ENCODE peak calls at places on chromosomes 16 and 17, in seven cellular contexts. R, O, N, T, A, F and B are unnamed samples.

GRCh38 chr17:70059076-70059475 is 15.9 kb upstream of the KCNJ16 start:
- DNase-seq in A (no peak), N (no peak), F (no peak), O (no peak), T (no peak), R (no peak), B (no peak)

GRCh38 chr17:43698678-43699437 is 37.1 kb upstream of the MEOX1 start:
- DNase-seq in N (no peak), F (no peak), O (no peak), R (no peak), T (no peak), A (no peak), B (no peak)

GRCh38 chr17:36918260-36918691 is 19.0 kb upstream of the LHX1 start:
- DNase-seq in O (no peak), N (no peak), R (no peak), T (peak), F (no peak), A (no peak), B (no peak)

GRCh38 chr16:85546585-85547447 is 66.3 kb upstream of the GSE1 start:
- DNase-seq in F (no peak), A (no peak), R (no peak), N (no peak), O (no peak), T (no peak), B (no peak)

GRCh38 chr17:46818319-46818928 is at the start of gene WNT3:
- DNase-seq in A (no peak), R (no peak), O (no peak), N (no peak), T (no peak), F (peak), B (no peak)

GRCh38 chr16:31354394-31355291 is at the start of gene ITGAX:
- DNase-seq in O (no peak), T (peak), N (peak), R (peak), F (peak), A (no peak), B (no peak)

GRCh38 chr16:50182441-50182840 is 29.3 kb downstream of the TENT4B start:
- DNase-seq in O (no peak), T (no peak), R (no peak), F (no peak), A (no peak), N (no peak), B (no peak)

GRCh38 chr17:4858068-4858879 is 25.1 kb downstream of the MINK1 start:
- DNase-seq in R (no peak), O (no peak), A (no peak), N (no peak), T (peak), F (no peak), B (no peak)

GRCh38 chr16:57667526-57668258 is 414 bp upstream of the ADGRG3 start:
- DNase-seq in R (no peak), T (peak), A (no peak), F (no peak), O (no peak), N (no peak), B (no peak)

GRCh38 chr16:71726491-71727319 is 2.2 kb upstream of the PHLPP2 start:
- DNase-seq in T (no peak), N (no peak), A (no peak), O (no peak), F (no peak), R (no peak), B (no peak)

GRCh38 chr16:3922241-3922640 is 41.7 kb upstream of the CREBBP start:
- DNase-seq in O (no peak), N (no peak), R (no peak), T (no peak), F (no peak), A (peak), B (no peak)

GRCh38 chr16:3637371-3637923 is 17.0 kb upstream of the DNASE1 start:
- DNase-seq in N (no peak), T (no peak), R (no peak), A (no peak), F (peak), O (no peak), B (no peak)

GRCh38 chr16:65305588-65305987 is 183.7 kb upstream of the CDH11 start:
- DNase-seq in O (no peak), N (no peak), T (no peak), F (no peak), R (no peak), A (no peak), B (no peak)

GRCh38 chr17:40014375-40014980 is 762 bp upstream of the CSF3 start:
- DNase-seq in A (no peak), N (no peak), R (peak), F (no peak), T (peak), O (no peak), B (no peak)

GRCh38 chr16:84617068-84617630 is 729 bp downstream of the COTL1 start:
- DNase-seq in O (no peak), N (no peak), R (no peak), T (peak), F (peak), A (no peak), B (no peak)

GRCh38 chr16:30186444-30186781 is 3.0 kb downstream of the CORO1A start:
- DNase-seq in N (no peak), R (no peak), O (no peak), A (no peak), T (no peak), F (no peak), B (no peak)

GRCh38 chr17:37839196-37839978 is 84.8 kb upstream of the TBC1D3K start:
- DNase-seq in T (no peak), F (no peak), R (no peak), A (no peak), O (no peak), N (no peak), B (no peak)

GRCh38 chr16:81729451-81729850 is 49.6 kb upstream of the PLCG2 start:
- DNase-seq in O (no peak), T (no peak), N (no peak), R (no peak), A (no peak), F (no peak), B (no peak)

GRCh38 chr16:20883554-20884239 is 16.5 kb downstream of the DCUN1D3 start:
- DNase-seq in R (no peak), N (no peak), T (no peak), F (no peak), A (no peak), O (no peak), B (no peak)

GRCh38 chr17:14699569-14700190 is 398.8 kb downstream of the HS3ST3B1 start:
- DNase-seq in F (no peak), A (no peak), T (no peak), O (no peak), R (no peak), N (no peak), B (no peak)

GRCh38 chr17:42009170-42009569 is 8.1 kb downstream of the DNAJC7 start:
- DNase-seq in T (no peak), N (no peak), O (no peak), R (no peak), A (no peak), F (no peak), B (no peak)

GRCh38 chr16:474420-475122 is 49.1 kb downstream of the RAB11FIP3 start:
- DNase-seq in F (no peak), T (no peak), R (no peak), N (no peak), O (no peak), A (no peak), B (no peak)

GRCh38 chr17:51435641-51436091 is 175.3 kb downstream of the UTP18 start:
- DNase-seq in R (no peak), T (peak), N (no peak), A (peak), F (peak), O (no peak), B (no peak)

GRCh38 chr17:55437165-55437605 is 15.6 kb upstream of the MMD start:
- DNase-seq in N (no peak), T (no peak), R (no peak), A (no peak), F (no peak), O (no peak), B (no peak)

GRCh38 chr17:8991514-8992285 is 26.2 kb upstream of the PIK3R5 start:
- DNase-seq in N (peak), A (peak), F (peak), O (no peak), R (peak), T (peak), B (peak)

GRCh38 chr16:1264257-1265089 is 8.6 kb downstream of the TPSD1 start:
- DNase-seq in R (no peak), O (no peak), N (no peak), F (no peak), T (no peak), A (no peak), B (no peak)

GRCh38 chr16:73196670-73197069 is 148.7 kb upstream of the ZFHX3 start:
- DNase-seq in A (no peak), T (peak), R (peak), O (no peak), F (no peak), N (no peak), B (no peak)

DNA sequence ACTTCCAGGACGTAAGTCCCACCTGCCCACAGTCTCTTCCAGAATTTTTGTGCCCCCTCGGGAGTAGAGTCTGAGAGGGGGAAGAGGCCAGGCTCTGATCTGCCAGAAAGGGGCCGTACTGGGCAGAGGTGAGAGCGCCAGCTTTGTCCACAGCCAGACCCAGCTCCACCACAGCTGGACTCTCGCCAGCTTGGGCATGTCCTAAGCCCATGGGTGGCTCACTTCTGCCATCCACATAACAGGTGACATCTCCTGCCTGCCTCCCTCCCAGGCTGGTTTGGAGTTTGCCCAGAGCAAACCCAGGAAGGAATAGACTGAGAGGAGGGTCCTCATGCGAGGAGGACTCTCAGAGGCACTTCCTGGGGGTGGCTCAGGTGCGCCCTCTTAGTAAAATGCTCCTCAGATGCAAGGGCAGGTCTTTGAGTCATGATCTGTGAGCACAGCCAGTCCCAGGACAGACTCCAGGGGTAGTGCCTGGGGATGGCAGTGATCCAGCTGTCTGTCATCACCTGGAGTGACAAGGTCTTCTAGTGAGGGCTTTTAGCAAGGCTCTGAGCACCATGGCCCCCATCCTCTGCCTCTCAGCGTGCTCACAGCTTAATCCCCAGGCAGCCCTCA is 89.2 kb downstream of the AMFR start:
- DNase-seq in A (no peak), N (no peak), F (no peak), T (peak), R (peak), O (no peak), B (no peak)
- TF ChIP-seq CTCF in A (no peak), N (no peak), F (no peak), T (no peak), R (no peak), O (no peak), B (no peak)

GRCh38 chr17:28644782-28645575 is at the start of gene BLTP2:
- DNase-seq in F (peak), T (peak), O (peak), R (peak), A (peak), N (peak), B (peak)
- TF ChIP-seq CTCF in F (no peak), T (no peak), O (no peak), R (peak), A (no peak), N (no peak), B (no peak)

GRCh38 chr16:2428787-2429036 is 535 bp upstream of the CCNF start:
- DNase-seq in F (no peak), N (no peak), A (no peak), T (no peak), O (no peak), R (no peak), B (no peak)
- TF ChIP-seq CTCF in F (no peak), N (no peak), A (no peak), T (no peak), O (no peak), R (no peak), B (no peak)

DNA sequence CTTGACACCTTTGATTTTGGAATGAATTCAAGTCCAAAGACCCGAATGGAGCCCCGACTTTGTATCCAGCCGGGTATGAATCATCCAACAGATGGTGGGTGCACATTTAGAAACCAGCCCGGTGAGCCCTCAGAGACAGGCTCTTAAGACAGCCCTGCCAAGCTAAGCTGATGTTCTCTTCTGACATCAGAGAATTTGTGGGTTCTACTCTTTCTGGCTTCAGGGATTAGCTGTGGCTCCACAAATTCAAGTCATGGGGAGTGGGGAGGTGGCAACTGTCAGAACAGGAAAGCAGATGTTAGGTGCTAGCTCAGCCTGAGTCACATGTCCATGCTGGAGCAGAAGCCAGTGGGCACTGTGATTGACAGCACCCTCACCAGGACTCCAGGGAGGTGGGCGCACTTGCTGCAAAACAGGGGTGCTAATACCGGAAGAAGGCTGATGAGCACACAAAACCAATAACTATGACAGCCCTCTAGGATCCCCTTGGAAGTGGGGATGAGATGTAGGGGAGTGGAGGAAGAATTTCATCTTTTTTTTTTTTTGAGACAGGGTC is 31.4 kb upstream of the XYLT2 start:
- DNase-seq in A (peak), R (no peak), T (no peak), F (no peak), O (no peak), N (no peak), B (no peak)
- TF ChIP-seq CTCF in A (no peak), R (no peak), T (no peak), F (no peak), O (no peak), N (no peak), B (no peak)

GRCh38 chr16:24535827-24536226 is 3.5 kb upstream of the RBBP6 start:
- DNase-seq in F (no peak), R (no peak), A (no peak), N (no peak), O (no peak), T (no peak), B (no peak)
- TF ChIP-seq CTCF in F (no peak), R (no peak), A (no peak), N (no peak), O (no peak), T (no peak), B (no peak)

DNA sequence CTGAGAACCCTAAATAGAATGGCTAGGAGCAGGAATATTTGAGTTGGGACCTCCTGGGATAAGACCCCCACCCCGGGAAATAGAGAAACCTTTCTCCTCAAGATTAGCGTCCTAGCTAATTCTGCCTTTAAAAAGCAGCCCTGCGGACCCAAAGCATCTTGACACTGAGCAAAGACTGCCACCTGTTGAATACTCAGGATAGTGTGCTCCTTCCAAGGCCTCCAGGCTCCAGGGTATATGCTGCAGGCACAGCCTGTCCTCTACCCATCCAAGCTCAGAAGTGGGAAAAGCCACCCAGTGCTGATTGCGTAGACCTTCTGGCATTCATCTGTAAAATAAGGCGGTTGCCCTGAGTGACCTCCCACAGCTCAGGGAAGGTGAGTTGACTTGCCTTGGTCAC is 456.2 kb upstream of the DYNLRB2 start:
- DNase-seq in F (no peak), T (peak), N (no peak), R (peak), A (no peak), O (peak), B (no peak)
- TF ChIP-seq CTCF in F (no peak), T (peak), N (peak), R (peak), A (peak), O (peak), B (peak)

GRCh38 chr17:12928736-12929135 is 89.1 kb downstream of the ELAC2 start:
- DNase-seq in R (no peak), A (no peak), T (peak), F (no peak), N (no peak), O (no peak), B (no peak)
- TF ChIP-seq CTCF in R (no peak), A (no peak), T (peak), F (no peak), N (peak), O (peak), B (peak)